ENCODE peak calls at places on chromosomes 6 and 20, in six cellular contexts. J, T, Q, W, C and A are unnamed samples.

GRCh38 chr6:129252377-129253071 is 369.6 kb downstream of the LAMA2 start:
- DNase-seq in J (no peak), Q (no peak), T (no peak), C (no peak), W (no peak), A (no peak)

GRCh38 chr6:130622142-130622541 is 205.1 kb upstream of the SMLR1 start:
- DNase-seq in W (no peak), T (no peak), Q (no peak), J (no peak), C (no peak), A (no peak)

GRCh38 chr20:37251836-37252477 is 9.7 kb downstream of the GHRH start:
- DNase-seq in Q (no peak), C (no peak), T (no peak), J (no peak), W (peak; percentile 43), A (no peak)

GRCh38 chr6:2448826-2449571 is 203.6 kb upstream of the GMDS start:
- DNase-seq in Q (peak; percentile 44), W (peak; percentile 37), J (no peak), T (peak; percentile 12), C (peak; percentile 77), A (no peak)

GRCh38 chr6:20069130-20069529 is 143.1 kb downstream of the MBOAT1 start:
- DNase-seq in Q (no peak), C (no peak), T (no peak), J (no peak), W (peak; percentile 8), A (no peak)

GRCh38 chr6:17867880-17868279 is 119.6 kb downstream of the KIF13A start:
- DNase-seq in Q (peak; percentile 9), W (no peak), T (no peak), J (no peak), C (peak; percentile 67), A (no peak)

GRCh38 chr6:80376411-80376810 is 269.9 kb downstream of the BCKDHB start:
- DNase-seq in Q (no peak), T (no peak), W (no peak), J (no peak), C (peak; percentile 53), A (no peak)

GRCh38 chr20:32806356-32806755 is 13.4 kb upstream of the MAPRE1 start:
- DNase-seq in W (no peak), C (no peak), T (no peak), J (no peak), Q (no peak), A (no peak)

GRCh38 chr6:106360989-106361430 is 493 bp downstream of the CRYBG1 start:
- DNase-seq in Q (peak; percentile 29), C (no peak), T (no peak), W (peak; percentile 28), J (peak; percentile 33), A (no peak)

GRCh38 chr6:127300411-127300810 is 33.7 kb downstream of the RNF146 start:
- DNase-seq in J (no peak), C (peak; percentile 83), Q (no peak), T (no peak), W (no peak), A (no peak)

GRCh38 chr6:10305740-10306423 is 109.0 kb downstream of the TFAP2A start:
- DNase-seq in C (no peak), W (no peak), T (no peak), Q (no peak), J (no peak), A (no peak)

GRCh38 chr6:34760108-34760507 is 2.8 kb downstream of the SNRPC start:
- DNase-seq in Q (no peak), W (no peak), J (no peak), T (no peak), C (no peak), A (peak; percentile 6)

GRCh38 chr6:151400473-151400872 is 9.1 kb upstream of the ZBTB2 start:
- DNase-seq in C (peak; percentile 32), T (no peak), J (no peak), Q (no peak), W (no peak), A (no peak)

GRCh38 chr6:134683783-134684765 is 265.8 kb downstream of the ALDH8A1 start:
- DNase-seq in C (peak; percentile 81), Q (no peak), T (no peak), W (no peak), J (no peak), A (no peak)